ENCODE peak calls at places on chromosomes 2 and 18, in eight cellular contexts. One of them, this sample, is unnamed. For H3K4me1, the result is how much of the 10 kb centered on the place peaks cover.

GRCh38 chr2:196153480-196153879 is 17.9 kb downstream of the STK17B start:
- DNase-seq in PC-9: no peak
- DNase-seq in DND-41: no peak
- DNase-seq in fibroblast of lung: no peak
- DNase-seq in colonic mucosa: no peak
- DNase-seq in spleen: no peak
- DNase-seq in CD8-positive, alpha-beta memory T cell: no peak
- DNase-seq in transverse colon: no peak
- DNase-seq in this sample: no peak

GRCh38 chr2:222305510-222306392 is 7.0 kb upstream of the PAX3 start:
- DNase-seq in colonic mucosa: peak
- DNase-seq in spleen: peak
- DNase-seq in CD8-positive, alpha-beta memory T cell: no peak
- DNase-seq in fibroblast of lung: peak
- DNase-seq in transverse colon: no peak
- DNase-seq in DND-41: no peak
- DNase-seq in PC-9: no peak
- DNase-seq in this sample: no peak

GRCh38 chr2:57877811-57878572 is 168.6 kb upstream of the VRK2 start:
- DNase-seq in fibroblast of lung: peak
- DNase-seq in PC-9: peak
- DNase-seq in DND-41: no peak
- DNase-seq in spleen: no peak
- DNase-seq in CD8-positive, alpha-beta memory T cell: no peak
- DNase-seq in colonic mucosa: no peak
- DNase-seq in transverse colon: no peak
- DNase-seq in this sample: no peak

GRCh38 chr2:80091237-80091636 is 213.3 kb downstream of the LRRTM1 start:
- DNase-seq in DND-41: no peak
- DNase-seq in spleen: no peak
- DNase-seq in colonic mucosa: no peak
- DNase-seq in CD8-positive, alpha-beta memory T cell: no peak
- DNase-seq in transverse colon: no peak
- DNase-seq in PC-9: no peak
- DNase-seq in fibroblast of lung: no peak
- DNase-seq in this sample: no peak

GRCh38 chr2:4763009-4763408 is 929.2 kb upstream of the SOX11 start:
- DNase-seq in colonic mucosa: no peak
- DNase-seq in fibroblast of lung: no peak
- DNase-seq in spleen: no peak
- DNase-seq in DND-41: peak
- DNase-seq in PC-9: no peak
- DNase-seq in transverse colon: no peak
- DNase-seq in CD8-positive, alpha-beta memory T cell: no peak
- DNase-seq in this sample: peak

GRCh38 chr18:22694954-22695353 is 238.2 kb upstream of the RBBP8 start:
- DNase-seq in colonic mucosa: no peak
- DNase-seq in transverse colon: no peak
- DNase-seq in DND-41: no peak
- DNase-seq in fibroblast of lung: peak
- DNase-seq in spleen: no peak
- DNase-seq in PC-9: peak
- DNase-seq in CD8-positive, alpha-beta memory T cell: no peak
- DNase-seq in this sample: no peak

GRCh38 chr2:204234879-204235278 is 298.3 kb downstream of the ICOS start:
- DNase-seq in spleen: no peak
- DNase-seq in colonic mucosa: no peak
- DNase-seq in PC-9: no peak
- DNase-seq in transverse colon: no peak
- DNase-seq in CD8-positive, alpha-beta memory T cell: no peak
- DNase-seq in fibroblast of lung: peak
- DNase-seq in DND-41: no peak
- DNase-seq in this sample: no peak

GRCh38 chr2:200662727-200663126 is 76.9 kb downstream of the AOX1 start:
- DNase-seq in DND-41: no peak
- DNase-seq in CD8-positive, alpha-beta memory T cell: no peak
- DNase-seq in colonic mucosa: no peak
- DNase-seq in transverse colon: no peak
- DNase-seq in PC-9: peak
- DNase-seq in spleen: no peak
- DNase-seq in fibroblast of lung: peak
- DNase-seq in this sample: no peak

GRCh38 chr2:120674246-120675170 is 61.2 kb upstream of the GLI2 start:
- DNase-seq in CD8-positive, alpha-beta memory T cell: no peak
- DNase-seq in fibroblast of lung: no peak
- DNase-seq in PC-9: no peak
- DNase-seq in DND-41: no peak
- DNase-seq in spleen: no peak
- DNase-seq in transverse colon: no peak
- DNase-seq in colonic mucosa: no peak
- DNase-seq in this sample: no peak

GRCh38 chr2:69724540-69725159 is 17.3 kb upstream of the ANXA4 start:
- DNase-seq in transverse colon: peak
- DNase-seq in CD8-positive, alpha-beta memory T cell: peak
- DNase-seq in colonic mucosa: peak
- DNase-seq in fibroblast of lung: peak
- DNase-seq in spleen: peak
- DNase-seq in DND-41: peak
- DNase-seq in PC-9: peak
- DNase-seq in this sample: peak

GRCh38 chr2:165560377-165560988 is 91.0 kb downstream of the CSRNP3 start:
- DNase-seq in CD8-positive, alpha-beta memory T cell: no peak
- DNase-seq in fibroblast of lung: no peak
- DNase-seq in transverse colon: no peak
- DNase-seq in DND-41: no peak
- DNase-seq in PC-9: no peak
- DNase-seq in spleen: no peak
- DNase-seq in colonic mucosa: no peak
- DNase-seq in this sample: no peak

GRCh38 chr18:62426191-62426488 is 96.7 kb upstream of the ZCCHC2 start:
- DNase-seq in DND-41: no peak
- DNase-seq in CD8-positive, alpha-beta memory T cell: no peak
- DNase-seq in spleen: no peak
- DNase-seq in fibroblast of lung: no peak
- DNase-seq in transverse colon: no peak
- DNase-seq in colonic mucosa: no peak
- DNase-seq in PC-9: no peak
- DNase-seq in this sample: no peak

GRCh38 chr2:179622635-179623034 is 238.8 kb downstream of the ZNF385B start:
- DNase-seq in transverse colon: no peak
- DNase-seq in colonic mucosa: no peak
- DNase-seq in spleen: no peak
- DNase-seq in CD8-positive, alpha-beta memory T cell: no peak
- DNase-seq in PC-9: no peak
- DNase-seq in DND-41: no peak
- DNase-seq in fibroblast of lung: no peak
- DNase-seq in this sample: no peak

GRCh38 chr2:82728090-82728489 is 1731.0 kb downstream of the SUCLG1 start:
- DNase-seq in DND-41: no peak
- DNase-seq in CD8-positive, alpha-beta memory T cell: no peak
- DNase-seq in PC-9: no peak
- DNase-seq in fibroblast of lung: no peak
- DNase-seq in transverse colon: no peak
- DNase-seq in spleen: no peak
- DNase-seq in colonic mucosa: no peak
- DNase-seq in this sample: no peak

GRCh38 chr18:58861353-58861752 is 3.3 kb upstream of the ZNF532 start:
- DNase-seq in spleen: no peak
- DNase-seq in DND-41: no peak
- DNase-seq in fibroblast of lung: no peak
- DNase-seq in transverse colon: no peak
- DNase-seq in colonic mucosa: no peak
- DNase-seq in CD8-positive, alpha-beta memory T cell: no peak
- DNase-seq in PC-9: no peak
- DNase-seq in this sample: no peak

GRCh38 chr2:182917924-182918323 is 51.5 kb upstream of the FRZB start:
- DNase-seq in spleen: no peak
- DNase-seq in PC-9: no peak
- DNase-seq in colonic mucosa: no peak
- DNase-seq in fibroblast of lung: no peak
- DNase-seq in transverse colon: no peak
- DNase-seq in CD8-positive, alpha-beta memory T cell: no peak
- DNase-seq in DND-41: no peak
- DNase-seq in this sample: no peak

GRCh38 chr2:134900151-134900550 is 18.5 kb upstream of the CCNT2 start:
- DNase-seq in spleen: no peak
- DNase-seq in colonic mucosa: no peak
- DNase-seq in CD8-positive, alpha-beta memory T cell: no peak
- DNase-seq in transverse colon: no peak
- DNase-seq in DND-41: no peak
- DNase-seq in PC-9: no peak
- DNase-seq in fibroblast of lung: peak
- DNase-seq in this sample: no peak

GRCh38 chr18:58194028-58194427 is 150.0 kb downstream of the NEDD4L start:
- DNase-seq in spleen: no peak
- DNase-seq in transverse colon: no peak
- DNase-seq in PC-9: no peak
- DNase-seq in colonic mucosa: peak
- DNase-seq in DND-41: no peak
- DNase-seq in CD8-positive, alpha-beta memory T cell: no peak
- DNase-seq in fibroblast of lung: no peak
- DNase-seq in this sample: no peak

GRCh38 chr2:35857541-35857940 is 498.0 kb upstream of the CRIM1 start:
- DNase-seq in transverse colon: no peak
- DNase-seq in PC-9: no peak
- DNase-seq in fibroblast of lung: no peak
- DNase-seq in CD8-positive, alpha-beta memory T cell: no peak
- DNase-seq in colonic mucosa: no peak
- DNase-seq in DND-41: no peak
- DNase-seq in spleen: no peak
- DNase-seq in this sample: no peak

GRCh38 chr18:70454705-70455322 is 166.0 kb downstream of the SOCS6 start:
- DNase-seq in transverse colon: no peak
- DNase-seq in colonic mucosa: peak
- DNase-seq in DND-41: peak
- DNase-seq in fibroblast of lung: peak
- DNase-seq in PC-9: peak
- DNase-seq in spleen: no peak
- DNase-seq in CD8-positive, alpha-beta memory T cell: peak
- DNase-seq in this sample: peak

GRCh38 chr2:184596819-184597411 is 1.4 kb upstream of the ZNF804A start:
- DNase-seq in spleen: no peak
- DNase-seq in transverse colon: no peak
- DNase-seq in PC-9: no peak
- DNase-seq in fibroblast of lung: peak
- DNase-seq in CD8-positive, alpha-beta memory T cell: no peak
- DNase-seq in DND-41: no peak
- DNase-seq in colonic mucosa: no peak
- DNase-seq in this sample: no peak

GRCh38 chr2:219812672-219813071 is 185.2 kb downstream of the SLC4A3 start:
- DNase-seq in DND-41: no peak
- DNase-seq in transverse colon: no peak
- DNase-seq in PC-9: no peak
- DNase-seq in colonic mucosa: no peak
- DNase-seq in fibroblast of lung: no peak
- DNase-seq in CD8-positive, alpha-beta memory T cell: no peak
- DNase-seq in spleen: no peak
- DNase-seq in this sample: no peak

DNA sequence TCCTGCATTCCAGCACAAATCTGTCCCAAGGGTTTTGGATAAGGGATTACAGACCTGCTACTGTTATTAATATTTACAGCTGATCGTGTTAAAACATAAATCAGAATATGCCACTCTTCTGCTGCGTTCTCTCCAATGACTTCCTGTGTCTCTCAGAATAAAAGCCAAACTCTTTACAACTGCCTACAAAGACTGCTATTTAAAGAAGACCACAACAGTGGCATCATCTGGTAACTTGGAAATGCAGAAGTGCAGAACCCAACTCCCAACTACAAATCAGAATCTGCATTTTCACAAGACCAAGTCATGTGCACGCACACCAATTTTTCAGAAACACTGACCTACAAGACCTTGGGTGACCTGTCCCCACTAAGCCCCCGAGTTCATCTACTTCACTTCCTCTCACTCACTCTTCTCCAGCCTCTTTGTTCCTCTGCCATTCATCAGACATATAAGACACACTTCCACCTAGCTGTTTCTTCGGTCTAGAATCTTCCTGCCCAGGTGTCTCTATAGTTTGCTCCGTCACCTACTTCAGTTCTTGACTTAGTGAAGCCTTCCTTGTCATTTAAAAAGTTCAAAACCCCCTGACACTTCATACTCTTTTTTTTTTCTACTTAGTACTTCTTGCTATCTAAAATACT is 36.0 kb downstream of the CHN1 start:
- DNase-seq in spleen: no peak
- DNase-seq in CD8-positive, alpha-beta memory T cell: peak
- DNase-seq in PC-9: no peak
- DNase-seq in transverse colon: no peak
- DNase-seq in colonic mucosa: no peak
- DNase-seq in fibroblast of lung: no peak
- DNase-seq in DND-41: no peak
- DNase-seq in this sample: no peak
- H3K4me1 ChIP-seq in spleen: under half
- H3K4me1 ChIP-seq in CD8-positive, alpha-beta memory T cell: under half
- H3K4me1 ChIP-seq in PC-9: under half
- H3K4me1 ChIP-seq in transverse colon: under half
- H3K4me1 ChIP-seq in colonic mucosa: under half
- H3K4me1 ChIP-seq in fibroblast of lung: under half
- H3K4me1 ChIP-seq in DND-41: under half
- H3K4me1 ChIP-seq in this sample: under half

GRCh38 chr18:24022141-24022540 is 7.6 kb downstream of the TTC39C start:
- DNase-seq in spleen: no peak
- DNase-seq in transverse colon: no peak
- DNase-seq in CD8-positive, alpha-beta memory T cell: no peak
- DNase-seq in PC-9: no peak
- DNase-seq in colonic mucosa: no peak
- DNase-seq in DND-41: peak
- DNase-seq in fibroblast of lung: peak
- DNase-seq in this sample: no peak
- H3K4me1 ChIP-seq in spleen: half or more
- H3K4me1 ChIP-seq in transverse colon: under half
- H3K4me1 ChIP-seq in CD8-positive, alpha-beta memory T cell: half or more
- H3K4me1 ChIP-seq in PC-9: under half
- H3K4me1 ChIP-seq in colonic mucosa: under half
- H3K4me1 ChIP-seq in DND-41: half or more
- H3K4me1 ChIP-seq in fibroblast of lung: under half
- H3K4me1 ChIP-seq in this sample: under half

GRCh38 chr2:30371028-30371708 is 75.9 kb upstream of the LCLAT1 start:
- DNase-seq in transverse colon: no peak
- DNase-seq in PC-9: no peak
- DNase-seq in fibroblast of lung: no peak
- DNase-seq in colonic mucosa: no peak
- DNase-seq in DND-41: no peak
- DNase-seq in spleen: no peak
- DNase-seq in CD8-positive, alpha-beta memory T cell: no peak
- DNase-seq in this sample: no peak
- H3K4me1 ChIP-seq in transverse colon: under half
- H3K4me1 ChIP-seq in PC-9: under half
- H3K4me1 ChIP-seq in fibroblast of lung: under half
- H3K4me1 ChIP-seq in colonic mucosa: under half
- H3K4me1 ChIP-seq in DND-41: under half
- H3K4me1 ChIP-seq in spleen: under half
- H3K4me1 ChIP-seq in CD8-positive, alpha-beta memory T cell: under half
- H3K4me1 ChIP-seq in this sample: under half

DNA sequence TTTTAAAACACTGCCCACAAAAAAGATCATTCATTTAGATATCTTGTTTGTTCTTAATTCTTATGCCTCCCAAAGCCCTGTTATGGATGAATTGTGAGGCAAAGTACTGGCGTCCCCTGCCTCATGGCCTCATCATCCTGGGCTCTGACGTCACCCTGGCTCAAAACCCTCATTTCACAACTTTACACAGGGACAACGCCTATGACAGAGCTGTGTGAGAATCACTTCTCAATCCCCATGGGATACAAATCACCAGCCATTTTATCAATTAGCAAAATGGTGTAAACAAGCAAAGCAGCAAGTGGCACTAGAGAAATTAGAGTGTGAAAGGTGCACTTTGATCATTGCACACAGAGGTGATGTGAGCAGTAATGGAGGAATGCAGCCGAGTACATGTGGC is 16.6 kb downstream of the FHOD3 start:
- DNase-seq in DND-41: no peak
- DNase-seq in spleen: no peak
- DNase-seq in fibroblast of lung: peak
- DNase-seq in colonic mucosa: no peak
- DNase-seq in CD8-positive, alpha-beta memory T cell: no peak
- DNase-seq in transverse colon: no peak
- DNase-seq in PC-9: peak
- DNase-seq in this sample: no peak
- H3K4me1 ChIP-seq in DND-41: under half
- H3K4me1 ChIP-seq in spleen: under half
- H3K4me1 ChIP-seq in fibroblast of lung: under half
- H3K4me1 ChIP-seq in colonic mucosa: under half
- H3K4me1 ChIP-seq in CD8-positive, alpha-beta memory T cell: under half
- H3K4me1 ChIP-seq in transverse colon: under half
- H3K4me1 ChIP-seq in PC-9: half or more
- H3K4me1 ChIP-seq in this sample: under half

This sample was measured in prostate gland.